ENCODE peak calls at places on chromosomes 11 and 22, in four cellular contexts. D is keratinocyte, E is uterus, U is sigmoid colon. I is an unnamed sample.

GRCh38 chr22:41596776-41597634 is 7.4 kb upstream of the PMM1 start:
- DNase-seq in E (peak; percentile 54), D (no peak), U (peak; percentile 79), I (no peak)

GRCh38 chr11:8022876-8023275 is 35.7 kb downstream of the EIF3F start:
- DNase-seq in U (no peak), E (no peak), D (no peak), I (no peak)

GRCh38 chr11:133930767-133931448 is 25.9 kb downstream of the IGSF9B start:
- DNase-seq in U (no peak), E (no peak), D (no peak), I (no peak)

GRCh38 chr11:77884186-77884828 is 63.4 kb downstream of the AAMDC start:
- DNase-seq in U (no peak), E (no peak), D (no peak), I (no peak)

GRCh38 chr11:129949976-129950318 is 52.7 kb downstream of the PRDM10 start:
- DNase-seq in D (no peak), E (no peak), U (no peak), I (no peak)

GRCh38 chr11:120929664-120930154 is 94.2 kb upstream of the TBCEL start:
- DNase-seq in D (peak; percentile 32), E (no peak), U (no peak), I (no peak)

GRCh38 chr22:46090631-46091201 is 59.6 kb upstream of the PPARA start:
- DNase-seq in D (no peak), E (no peak), U (peak; percentile 74), I (no peak)

GRCh38 chr11:69700278-69701140 is 3.3 kb downstream of the FGF19 start:
- DNase-seq in U (peak; percentile 59), D (no peak), E (no peak), I (no peak)

GRCh38 chr22:36365020-36365411 is 22.8 kb downstream of the MYH9 start:
- DNase-seq in D (peak; percentile 89), U (peak; percentile 90), E (peak; percentile 75), I (peak; percentile 93)

GRCh38 chr11:125173556-125173955 is 9.0 kb downstream of the PKNOX2 start:
- DNase-seq in U (peak; percentile 57), E (no peak), D (no peak), I (no peak)

GRCh38 chr11:114291381-114291780 is 4.8 kb upstream of the NNMT start:
- DNase-seq in D (no peak), U (no peak), E (no peak), I (no peak)

GRCh38 chr11:63520606-63521170 is 14.8 kb downstream of the LGALS12 start:
- DNase-seq in D (no peak), E (no peak), U (no peak), I (no peak)

GRCh38 chr11:71145368-71145767 is 107.0 kb downstream of the SHANK2 start:
- DNase-seq in D (no peak), E (no peak), U (no peak), I (no peak)

GRCh38 chr11:17597770-17598169 is 50.7 kb downstream of the OTOG start:
- DNase-seq in U (peak; percentile 61), E (no peak), D (no peak), I (no peak)

GRCh38 chr11:7263842-7264241 is 12.1 kb downstream of the SYT9 start:
- DNase-seq in U (no peak), E (no peak), D (no peak), I (no peak)

GRCh38 chr11:128179512-128179911 is 407.8 kb downstream of the ETS1 start:
- DNase-seq in D (no peak), E (no peak), U (no peak), I (no peak)

GRCh38 chr11:12901874-12902481 is 107.1 kb upstream of the RASSF10 start:
- DNase-seq in D (no peak), E (no peak), U (no peak), I (peak; percentile 37)

GRCh38 chr11:129372609-129373488 is 2.8 kb upstream of the BARX2 start:
- DNase-seq in E (no peak), U (no peak), D (no peak), I (no peak)

GRCh38 chr11:107898270-107898669 is 30.0 kb upstream of the RAB39A start:
- DNase-seq in U (no peak), E (no peak), D (no peak), I (peak; percentile 12)

GRCh38 chr11:44593194-44593593 is 27.7 kb downstream of the CD82 start:
- DNase-seq in E (no peak), U (peak; percentile 73), D (no peak), I (no peak)

GRCh38 chr11:10307411-10308207 is 2.7 kb downstream of the ADM start:
- DNase-seq in D (no peak), U (peak; percentile 95), E (peak; percentile 86), I (no peak)

DNA sequence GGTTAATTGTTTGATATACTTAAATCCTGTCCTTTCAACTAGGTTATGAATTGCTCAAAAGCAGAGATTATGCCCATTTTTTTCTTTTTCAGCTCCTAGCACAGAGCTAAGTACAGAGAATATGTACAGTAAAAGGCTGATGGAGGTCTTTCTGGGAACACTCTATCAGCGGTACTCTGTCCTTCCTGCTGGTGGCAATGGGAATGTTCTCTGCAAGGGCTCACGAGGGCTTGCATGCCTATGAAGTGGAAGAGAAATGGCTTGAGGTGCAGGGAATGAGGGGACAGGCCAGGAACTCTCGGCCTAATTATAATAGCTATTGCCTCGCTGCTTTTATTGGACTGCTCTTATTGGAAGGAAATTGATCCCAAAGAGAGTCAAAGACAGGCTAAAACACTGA is 83.7 kb upstream of the RAB1B start:
- DNase-seq in D (no peak), E (no peak), U (no peak), I (no peak)
- TF ChIP-seq CTCF in D (no peak), E (no peak), U (no peak), I (no peak)

GRCh38 chr22:23675502-23676415 is 15.1 kb upstream of the RGL4 start:
- DNase-seq in E (no peak), D (no peak), U (peak; percentile 65), I (no peak)
- H3K4me3 ChIP-seq in E (no peak overlapping the region), D (no peak overlapping the region), U (no peak overlapping the region), I (no peak overlapping the region)

GRCh38 chr11:132351050-132351449 is 980.6 kb downstream of the NTM start:
- DNase-seq in D (no peak), E (no peak), U (no peak), I (no peak)

GRCh38 chr11:132347156-132348090 is 977.0 kb downstream of the NTM start:
- DNase-seq in E (no peak), U (no peak), D (no peak), I (no peak)

GRCh38 chr11:132353255-132353654 is 982.8 kb downstream of the NTM start:
- DNase-seq in D (no peak), E (no peak), U (no peak), I (no peak)

GRCh38 chr11:132349806-132350733 is 979.7 kb downstream of the NTM start:
- DNase-seq in U (no peak), E (no peak), D (no peak), I (no peak)

GRCh38 chr11:132352497-132352896 is 982.1 kb downstream of the NTM start:
- DNase-seq in D (no peak), U (no peak), E (no peak), I (no peak)
- H3K27me3 ChIP-seq in D (no peaks in the 10 kb centered on the region), U (no peaks in the 10 kb centered on the region), E (no peaks in the 10 kb centered on the region), I (no peaks in the 10 kb centered on the region)

GRCh38 chr22:49991907-49992533 is 20.5 kb downstream of the IL17REL start:
- DNase-seq in U (no peak), D (no peak), E (no peak), I (no peak)

GRCh38 chr22:49994361-49995058 is 18.1 kb downstream of the IL17REL start:
- DNase-seq in D (no peak), E (no peak), U (peak; percentile 62), I (no peak)

GRCh38 chr22:49992921-49993648 is 19.5 kb downstream of the IL17REL start:
- DNase-seq in E (peak; percentile 31), D (no peak), U (peak; percentile 66), I (no peak)

GRCh38 chr22:49995059-49995412 is 17.5 kb downstream of the IL17REL start:
- DNase-seq in D (no peak), U (no peak), E (no peak), I (no peak)

DNA sequence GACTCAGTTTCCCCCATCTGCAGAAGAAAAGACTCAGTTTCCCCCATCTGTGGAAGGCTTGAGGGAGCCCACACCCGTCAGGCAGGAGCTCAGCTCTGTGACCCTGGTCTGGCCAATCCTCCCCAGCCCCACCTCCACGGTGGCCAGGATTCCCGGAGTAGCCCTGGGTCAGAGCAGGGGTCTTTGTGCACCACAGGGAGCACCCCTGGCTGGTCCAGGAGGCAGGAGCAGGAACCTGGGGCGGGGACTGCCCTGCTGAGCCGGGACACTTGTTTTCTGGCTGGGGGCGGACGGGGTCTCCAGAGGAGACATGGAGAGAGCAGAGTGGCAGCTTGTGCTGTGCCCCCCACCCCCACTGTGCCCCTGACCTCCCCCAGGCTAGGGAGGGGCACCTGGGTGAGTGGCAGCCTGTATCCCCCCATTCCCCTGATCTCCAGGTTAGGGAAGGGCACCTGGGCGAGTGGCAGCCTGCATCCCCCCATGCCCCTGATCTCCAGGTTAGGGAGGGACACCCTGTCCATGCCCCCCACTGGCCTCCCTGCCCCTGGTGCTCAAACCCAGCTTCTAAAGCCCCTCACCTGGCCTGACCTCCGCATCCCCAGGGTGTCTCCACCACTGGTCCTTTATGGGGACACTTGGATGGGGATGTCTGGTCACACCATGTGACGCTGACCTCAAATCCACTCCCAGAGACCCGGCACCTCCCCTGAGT is 18.8 kb downstream of the IL17REL start:
- DNase-seq in U (no peak), D (no peak), E (no peak), I (no peak)
- TF ChIP-seq CTCF in U (no peak), D (no peak), E (no peak), I (no peak)

DNA sequence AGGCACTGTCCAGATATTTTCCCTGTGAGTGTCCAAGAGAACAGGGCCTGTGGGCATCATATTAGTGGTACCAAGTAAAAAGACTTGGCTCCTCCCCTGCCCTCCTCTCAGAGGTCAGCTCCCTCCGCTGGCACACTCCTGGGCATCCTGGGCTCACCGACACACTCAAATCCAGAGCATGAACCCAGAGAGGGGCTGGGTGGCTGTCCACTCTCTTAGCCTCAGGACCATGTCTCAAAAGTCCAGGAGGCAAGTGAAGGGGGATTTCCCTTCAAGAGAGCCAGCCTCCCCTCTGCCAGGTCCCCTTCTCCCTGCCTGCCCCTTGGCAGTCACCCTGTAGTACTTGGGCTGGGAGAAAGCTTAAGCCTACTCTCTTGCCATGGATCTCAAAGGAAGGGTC is 10.3 kb downstream of the BCL9L start:
- DNase-seq in U (peak; percentile 58), E (no peak), D (no peak), I (no peak)
- H3K4me3 ChIP-seq in U (no peak overlapping the region), E (no peak overlapping the region), D (no peak overlapping the region), I (no peak overlapping the region)

GRCh38 chr11:27520226-27520625 is 13.7 kb upstream of the LIN7C start:
- DNase-seq in U (no peak), D (no peak), E (no peak), I (no peak)

GRCh38 chr11:27514558-27514957 is 8.0 kb upstream of the LIN7C start:
- DNase-seq in D (no peak), U (no peak), E (no peak), I (no peak)

GRCh38 chr11:27514076-27514475 is 7.5 kb upstream of the LIN7C start:
- DNase-seq in E (no peak), D (no peak), U (no peak), I (no peak)

GRCh38 chr11:27524155-27524554 is 17.6 kb upstream of the LIN7C start:
- DNase-seq in E (no peak), D (no peak), U (no peak), I (peak; percentile 10)

DNA sequence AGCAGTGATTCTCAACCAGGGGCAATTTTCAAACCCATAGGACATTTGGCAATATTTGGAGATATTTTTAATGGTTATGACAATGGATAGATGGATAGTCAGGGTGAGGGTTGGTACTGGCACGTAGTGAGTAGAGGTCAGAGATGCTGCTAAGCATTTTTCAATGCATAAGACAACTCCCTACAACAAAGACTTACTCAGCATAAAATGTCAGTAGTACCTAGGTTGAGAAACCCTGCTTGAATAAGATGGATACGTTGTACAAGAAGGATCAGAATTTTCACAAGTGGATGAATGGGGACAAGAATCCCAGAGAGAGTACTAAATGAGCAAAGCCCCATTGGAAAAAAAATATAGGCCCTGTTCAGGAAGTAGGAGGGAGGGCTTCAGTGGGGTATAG is 12.0 kb upstream of the LIN7C start:
- DNase-seq in U (no peak), E (no peak), D (no peak), I (no peak)
- H3K27me3 ChIP-seq in U (no peaks in the 10 kb centered on the region), E (no peaks in the 10 kb centered on the region), D (no peaks in the 10 kb centered on the region), I (no peaks in the 10 kb centered on the region)

I was measured in kidney epithelial cell.